ENCODE peak calls at places on chromosomes 1 and 21, in eight cellular contexts. One of them, this sample, is unnamed.

GRCh38 chr1:6805004-6805416 is 19.8 kb downstream of the CAMTA1 start:
- DNase-seq in fibroblast of mammary gland: no peak
- DNase-seq in NB4: no peak
- DNase-seq in upper lobe of right lung: no peak
- DNase-seq in body of pancreas: no peak
- DNase-seq in prostate gland: no peak
- DNase-seq in GM23338: no peak
- DNase-seq in cardiac muscle cell: peak
- DNase-seq in this sample: peak

GRCh38 chr1:186541003-186541402 is 80.1 kb upstream of the PDC start:
- DNase-seq in NB4: no peak
- DNase-seq in upper lobe of right lung: no peak
- DNase-seq in cardiac muscle cell: no peak
- DNase-seq in fibroblast of mammary gland: no peak
- DNase-seq in GM23338: no peak
- DNase-seq in body of pancreas: no peak
- DNase-seq in prostate gland: no peak
- DNase-seq in this sample: no peak

GRCh38 chr1:14924455-14925325 is 228.9 kb upstream of the TMEM51 start:
- DNase-seq in cardiac muscle cell: peak
- DNase-seq in upper lobe of right lung: peak
- DNase-seq in fibroblast of mammary gland: peak
- DNase-seq in body of pancreas: peak
- DNase-seq in prostate gland: peak
- DNase-seq in GM23338: peak
- DNase-seq in NB4: peak
- DNase-seq in this sample: peak

GRCh38 chr1:68051475-68051874 is 1.0 kb upstream of the DIRAS3 start:
- DNase-seq in cardiac muscle cell: peak
- DNase-seq in NB4: no peak
- DNase-seq in GM23338: peak
- DNase-seq in body of pancreas: peak
- DNase-seq in fibroblast of mammary gland: peak
- DNase-seq in prostate gland: peak
- DNase-seq in upper lobe of right lung: no peak
- DNase-seq in this sample: peak

GRCh38 chr1:201357211-201357610 is 20.3 kb downstream of the TNNT2 start:
- DNase-seq in fibroblast of mammary gland: no peak
- DNase-seq in GM23338: no peak
- DNase-seq in upper lobe of right lung: peak
- DNase-seq in body of pancreas: no peak
- DNase-seq in cardiac muscle cell: no peak
- DNase-seq in prostate gland: no peak
- DNase-seq in NB4: no peak
- DNase-seq in this sample: no peak

GRCh38 chr1:79792212-79792575 is 785.7 kb upstream of the ADGRL4 start:
- DNase-seq in body of pancreas: no peak
- DNase-seq in upper lobe of right lung: no peak
- DNase-seq in GM23338: no peak
- DNase-seq in NB4: no peak
- DNase-seq in prostate gland: no peak
- DNase-seq in cardiac muscle cell: peak
- DNase-seq in fibroblast of mammary gland: peak
- DNase-seq in this sample: peak

GRCh38 chr1:7810395-7810794 is 26.3 kb downstream of the PER3 start:
- DNase-seq in NB4: peak
- DNase-seq in fibroblast of mammary gland: peak
- DNase-seq in upper lobe of right lung: no peak
- DNase-seq in body of pancreas: no peak
- DNase-seq in GM23338: no peak
- DNase-seq in cardiac muscle cell: peak
- DNase-seq in prostate gland: no peak
- DNase-seq in this sample: peak

GRCh38 chr1:107748529-107748928 is 216.5 kb downstream of the VAV3 start:
- DNase-seq in upper lobe of right lung: no peak
- DNase-seq in GM23338: peak
- DNase-seq in prostate gland: no peak
- DNase-seq in cardiac muscle cell: peak
- DNase-seq in fibroblast of mammary gland: peak
- DNase-seq in body of pancreas: no peak
- DNase-seq in NB4: peak
- DNase-seq in this sample: peak

GRCh38 chr21:22679207-22679606 is 1681.0 kb downstream of the NCAM2 start:
- DNase-seq in upper lobe of right lung: no peak
- DNase-seq in NB4: no peak
- DNase-seq in fibroblast of mammary gland: no peak
- DNase-seq in cardiac muscle cell: no peak
- DNase-seq in GM23338: no peak
- DNase-seq in body of pancreas: no peak
- DNase-seq in prostate gland: no peak
- DNase-seq in this sample: no peak

GRCh38 chr1:198788561-198789064 is 149.8 kb downstream of the PTPRC start:
- DNase-seq in fibroblast of mammary gland: peak
- DNase-seq in upper lobe of right lung: no peak
- DNase-seq in cardiac muscle cell: peak
- DNase-seq in NB4: peak
- DNase-seq in GM23338: peak
- DNase-seq in prostate gland: no peak
- DNase-seq in body of pancreas: no peak
- DNase-seq in this sample: no peak

GRCh38 chr1:98030483-98030882 is 109.6 kb upstream of the DPYD start:
- DNase-seq in prostate gland: no peak
- DNase-seq in body of pancreas: no peak
- DNase-seq in upper lobe of right lung: no peak
- DNase-seq in cardiac muscle cell: no peak
- DNase-seq in NB4: no peak
- DNase-seq in fibroblast of mammary gland: peak
- DNase-seq in GM23338: no peak
- DNase-seq in this sample: peak

GRCh38 chr1:214438059-214438458 is 113.3 kb downstream of the PTPN14 start:
- DNase-seq in GM23338: peak
- DNase-seq in fibroblast of mammary gland: no peak
- DNase-seq in body of pancreas: no peak
- DNase-seq in cardiac muscle cell: no peak
- DNase-seq in upper lobe of right lung: no peak
- DNase-seq in NB4: no peak
- DNase-seq in prostate gland: no peak
- DNase-seq in this sample: no peak

GRCh38 chr1:53069265-53069662 is 7.3 kb downstream of the PODN start:
- DNase-seq in fibroblast of mammary gland: no peak
- DNase-seq in GM23338: no peak
- DNase-seq in body of pancreas: peak
- DNase-seq in upper lobe of right lung: no peak
- DNase-seq in prostate gland: no peak
- DNase-seq in NB4: no peak
- DNase-seq in cardiac muscle cell: no peak
- DNase-seq in this sample: no peak

GRCh38 chr1:244732846-244733450 is 80.0 kb downstream of the DESI2 start:
- DNase-seq in NB4: no peak
- DNase-seq in body of pancreas: no peak
- DNase-seq in fibroblast of mammary gland: no peak
- DNase-seq in prostate gland: no peak
- DNase-seq in GM23338: no peak
- DNase-seq in upper lobe of right lung: peak
- DNase-seq in cardiac muscle cell: no peak
- DNase-seq in this sample: no peak

GRCh38 chr1:29474274-29474824 is 238.0 kb downstream of the PTPRU start:
- DNase-seq in NB4: no peak
- DNase-seq in cardiac muscle cell: no peak
- DNase-seq in body of pancreas: no peak
- DNase-seq in prostate gland: no peak
- DNase-seq in upper lobe of right lung: no peak
- DNase-seq in GM23338: no peak
- DNase-seq in fibroblast of mammary gland: no peak
- DNase-seq in this sample: no peak

GRCh38 chr1:68384872-68385390 is 64.8 kb downstream of the RPE65 start:
- DNase-seq in fibroblast of mammary gland: peak
- DNase-seq in prostate gland: no peak
- DNase-seq in cardiac muscle cell: peak
- DNase-seq in GM23338: no peak
- DNase-seq in NB4: no peak
- DNase-seq in body of pancreas: no peak
- DNase-seq in upper lobe of right lung: no peak
- DNase-seq in this sample: peak

DNA sequence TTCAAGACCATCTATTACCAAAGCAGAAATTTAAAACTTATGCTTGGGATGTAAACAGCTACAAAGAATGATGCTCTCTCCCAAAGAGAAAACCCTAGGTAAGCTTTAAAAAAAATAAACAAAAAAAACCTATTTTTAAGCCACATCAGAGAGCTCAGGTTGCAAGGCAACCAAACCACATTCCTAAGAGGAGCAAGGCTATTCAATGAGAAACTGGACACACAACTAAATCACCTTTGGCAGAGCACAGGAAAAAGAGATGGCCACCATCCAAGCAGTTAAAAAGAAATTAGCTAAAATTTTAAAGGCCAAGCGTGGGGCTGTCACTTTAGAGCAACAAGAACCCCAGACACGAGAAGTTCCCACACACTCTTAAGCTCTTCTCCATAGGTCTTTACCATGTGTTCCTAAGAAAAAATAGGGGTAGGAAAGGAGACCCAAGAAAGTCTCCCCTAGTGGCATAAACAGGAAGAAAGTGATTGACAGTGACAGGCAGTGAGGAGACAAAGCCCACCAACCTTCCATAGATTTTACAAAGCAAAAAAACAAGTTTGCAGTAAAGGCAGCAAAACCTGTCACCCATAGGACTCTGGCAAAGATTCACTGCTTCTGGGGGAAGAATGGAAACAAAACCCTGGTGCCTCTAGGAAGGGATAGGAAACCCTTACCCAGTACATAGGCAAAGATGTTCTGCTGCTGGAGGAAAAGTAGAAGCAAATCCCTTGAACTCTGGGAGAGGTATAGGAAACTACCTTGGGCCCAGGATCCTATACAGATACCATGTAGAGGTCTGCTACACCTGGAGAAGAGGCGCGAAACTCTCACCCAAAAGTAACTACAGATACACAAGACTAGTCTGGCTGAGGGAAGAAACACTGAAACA is 68.5 kb downstream of the FOXJ3 start:
- DNase-seq in NB4: no peak
- DNase-seq in cardiac muscle cell: no peak
- DNase-seq in fibroblast of mammary gland: no peak
- DNase-seq in upper lobe of right lung: no peak
- DNase-seq in GM23338: peak
- DNase-seq in prostate gland: peak
- DNase-seq in body of pancreas: no peak
- DNase-seq in this sample: no peak
- TF ChIP-seq CTCF in NB4: no peak
- TF ChIP-seq CTCF in cardiac muscle cell: no peak
- TF ChIP-seq CTCF in fibroblast of mammary gland: no peak
- TF ChIP-seq CTCF in upper lobe of right lung: no peak
- TF ChIP-seq CTCF in GM23338: peak
- TF ChIP-seq CTCF in prostate gland: no peak
- TF ChIP-seq CTCF in body of pancreas: no peak
- TF ChIP-seq CTCF in this sample: no peak

GRCh38 chr1:47993881-47994625 is 3.1 kb downstream of the TRABD2B start:
- DNase-seq in upper lobe of right lung: no peak
- DNase-seq in fibroblast of mammary gland: no peak
- DNase-seq in GM23338: no peak
- DNase-seq in NB4: no peak
- DNase-seq in prostate gland: no peak
- DNase-seq in body of pancreas: no peak
- DNase-seq in cardiac muscle cell: no peak
- DNase-seq in this sample: no peak
- H3K4me3 ChIP-seq in upper lobe of right lung: no peak
- H3K4me3 ChIP-seq in fibroblast of mammary gland: no peak
- H3K4me3 ChIP-seq in GM23338: no peak
- H3K4me3 ChIP-seq in NB4: no peak
- H3K4me3 ChIP-seq in prostate gland: no peak
- H3K4me3 ChIP-seq in body of pancreas: no peak
- H3K4me3 ChIP-seq in cardiac muscle cell: no peak
- H3K4me3 ChIP-seq in this sample: no peak

DNA sequence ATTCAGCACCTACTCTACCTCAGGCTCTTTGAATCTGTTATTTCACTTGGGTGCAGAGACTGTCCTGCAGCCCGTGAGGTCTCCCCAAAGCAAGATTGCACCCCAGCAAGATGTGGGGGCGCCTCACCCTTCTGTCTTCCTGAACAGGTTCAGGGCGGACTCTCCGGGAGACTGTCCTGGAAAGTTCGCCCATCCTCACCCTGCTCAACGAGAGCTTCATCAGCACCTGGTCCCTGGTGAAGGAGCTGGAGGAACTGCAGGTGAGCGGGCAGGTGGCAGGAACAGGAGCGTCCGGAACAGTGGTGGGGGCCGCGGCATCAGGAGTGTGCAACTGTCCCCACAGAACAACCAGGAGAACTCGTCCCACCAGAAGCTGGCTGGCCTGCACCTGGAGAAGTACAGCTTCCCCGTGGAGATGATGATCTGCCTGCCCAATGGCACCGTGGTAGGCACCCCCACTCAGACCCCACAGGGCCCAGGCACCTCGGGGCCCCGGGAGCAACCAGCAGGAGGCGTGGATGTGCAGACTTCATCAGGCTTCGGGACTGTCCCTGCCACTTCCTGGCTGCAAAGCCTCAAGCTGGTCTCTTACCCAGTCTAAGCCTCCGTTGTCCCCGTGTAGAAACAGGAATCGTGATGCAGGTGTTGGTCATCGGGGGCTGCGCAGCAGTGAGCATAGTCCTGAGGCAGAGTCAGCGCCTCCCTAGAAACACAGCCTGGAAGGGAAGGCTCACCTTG is 5.9 kb upstream of the MTFR1L start:
- DNase-seq in cardiac muscle cell: no peak
- DNase-seq in body of pancreas: no peak
- DNase-seq in upper lobe of right lung: peak
- DNase-seq in GM23338: no peak
- DNase-seq in NB4: peak
- DNase-seq in fibroblast of mammary gland: no peak
- DNase-seq in prostate gland: no peak
- DNase-seq in this sample: no peak
- TF ChIP-seq CTCF in cardiac muscle cell: no peak
- TF ChIP-seq CTCF in body of pancreas: no peak
- TF ChIP-seq CTCF in upper lobe of right lung: no peak
- TF ChIP-seq CTCF in GM23338: no peak
- TF ChIP-seq CTCF in NB4: peak
- TF ChIP-seq CTCF in fibroblast of mammary gland: no peak
- TF ChIP-seq CTCF in prostate gland: no peak
- TF ChIP-seq CTCF in this sample: no peak

DNA sequence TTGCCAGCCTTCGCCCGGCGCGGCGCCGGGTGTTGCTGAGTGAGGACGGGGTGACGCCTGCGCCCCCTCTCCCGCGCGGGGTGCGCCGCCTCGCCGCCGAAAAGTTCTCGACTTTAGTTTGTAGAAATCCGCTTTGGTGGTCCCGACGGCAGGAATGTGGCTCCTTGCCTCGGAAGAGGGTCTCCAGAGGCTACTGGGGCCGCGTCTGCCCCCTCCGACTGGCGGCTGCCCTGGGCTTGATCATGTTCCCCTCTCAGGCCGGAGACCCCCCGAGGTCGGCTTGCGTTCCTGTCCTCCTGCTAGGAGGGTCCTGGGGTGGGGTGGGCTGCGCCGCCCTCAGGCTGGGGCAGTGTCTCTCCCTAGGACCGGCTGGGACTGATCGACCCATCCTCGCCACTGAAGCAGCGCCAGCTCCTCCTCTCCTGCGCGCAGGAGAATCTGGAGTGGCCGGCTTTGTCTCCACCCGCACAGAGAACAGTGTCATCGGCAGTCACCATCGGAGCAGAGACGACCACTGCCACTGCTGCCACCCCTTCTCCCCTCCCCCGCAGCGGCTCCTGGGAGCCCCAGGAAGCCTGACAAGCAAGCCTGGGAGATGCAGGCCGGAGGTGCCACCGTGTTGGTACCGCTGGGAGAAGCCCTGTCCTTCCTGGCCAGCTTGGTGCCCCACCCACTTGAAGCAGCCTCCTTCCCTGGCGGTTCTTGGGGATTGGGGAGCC is 554 bp upstream of the SLC30A2 start:
- DNase-seq in NB4: no peak
- DNase-seq in cardiac muscle cell: no peak
- DNase-seq in body of pancreas: peak
- DNase-seq in prostate gland: no peak
- DNase-seq in GM23338: peak
- DNase-seq in fibroblast of mammary gland: no peak
- DNase-seq in upper lobe of right lung: no peak
- DNase-seq in this sample: no peak
- H3K4me3 ChIP-seq in NB4: no peak
- H3K4me3 ChIP-seq in cardiac muscle cell: peak
- H3K4me3 ChIP-seq in body of pancreas: peak
- H3K4me3 ChIP-seq in prostate gland: peak
- H3K4me3 ChIP-seq in GM23338: peak
- H3K4me3 ChIP-seq in fibroblast of mammary gland: no peak
- H3K4me3 ChIP-seq in upper lobe of right lung: no peak
- H3K4me3 ChIP-seq in this sample: no peak